ENCODE peak calls at places on chromosomes 12 and 14, in ten cellular contexts. One of them, this sample, is unnamed.

GRCh38 chr14:71166434-71166833 is 259.2 kb downstream of the PCNX1 start:
- DNase-seq in HT-29: peak
- DNase-seq in hippocampal formation: no peak
- DNase-seq in NCI-H1694: peak
- DNase-seq in stimulated activated CD8-positive, alpha-beta memory T cell treated with anti-CD3 and anti-CD28 coated beads, Interleukin-2, amount 100 ng/mL, for 1 hour: no peak
- DNase-seq in left lobe of liver: no peak
- DNase-seq in HS-5: no peak
- DNase-seq in activated CD4-positive, alpha-beta memory T cell treated with anti-CD3 and anti-CD28 coated beads, Interleukin-2, amount 10 ng/mL, durations not matched to agents 7 days and 5 days: no peak
- DNase-seq in body of pancreas: no peak
- DNase-seq in GM10248: no peak
- DNase-seq in this sample: peak

GRCh38 chr12:43337571-43338497 is 214.2 kb downstream of the ADAMTS20 start:
- DNase-seq in HS-5: no peak
- DNase-seq in NCI-H1694: no peak
- DNase-seq in left lobe of liver: no peak
- DNase-seq in body of pancreas: no peak
- DNase-seq in GM10248: peak
- DNase-seq in hippocampal formation: no peak
- DNase-seq in activated CD4-positive, alpha-beta memory T cell treated with anti-CD3 and anti-CD28 coated beads, Interleukin-2, amount 10 ng/mL, durations not matched to agents 7 days and 5 days: no peak
- DNase-seq in stimulated activated CD8-positive, alpha-beta memory T cell treated with anti-CD3 and anti-CD28 coated beads, Interleukin-2, amount 100 ng/mL, for 1 hour: no peak
- DNase-seq in HT-29: no peak
- DNase-seq in this sample: no peak

GRCh38 chr14:102509744-102510615 is at the start of gene ANKRD9:
- DNase-seq in HS-5: peak
- DNase-seq in HT-29: peak
- DNase-seq in GM10248: peak
- DNase-seq in stimulated activated CD8-positive, alpha-beta memory T cell treated with anti-CD3 and anti-CD28 coated beads, Interleukin-2, amount 100 ng/mL, for 1 hour: peak
- DNase-seq in NCI-H1694: peak
- DNase-seq in left lobe of liver: peak
- DNase-seq in activated CD4-positive, alpha-beta memory T cell treated with anti-CD3 and anti-CD28 coated beads, Interleukin-2, amount 10 ng/mL, durations not matched to agents 7 days and 5 days: peak
- DNase-seq in body of pancreas: peak
- DNase-seq in hippocampal formation: peak
- DNase-seq in this sample: no peak

GRCh38 chr12:47276253-47277070 is 196.7 kb upstream of the AMIGO2 start:
- DNase-seq in HT-29: peak
- DNase-seq in NCI-H1694: no peak
- DNase-seq in HS-5: no peak
- DNase-seq in hippocampal formation: peak
- DNase-seq in stimulated activated CD8-positive, alpha-beta memory T cell treated with anti-CD3 and anti-CD28 coated beads, Interleukin-2, amount 100 ng/mL, for 1 hour: peak
- DNase-seq in left lobe of liver: peak
- DNase-seq in body of pancreas: peak
- DNase-seq in activated CD4-positive, alpha-beta memory T cell treated with anti-CD3 and anti-CD28 coated beads, Interleukin-2, amount 10 ng/mL, durations not matched to agents 7 days and 5 days: peak
- DNase-seq in GM10248: peak
- DNase-seq in this sample: no peak

GRCh38 chr12:80821513-80822000 is 104.8 kb downstream of the MYF5 start:
- DNase-seq in GM10248: no peak
- DNase-seq in HS-5: no peak
- DNase-seq in hippocampal formation: no peak
- DNase-seq in NCI-H1694: no peak
- DNase-seq in HT-29: no peak
- DNase-seq in left lobe of liver: no peak
- DNase-seq in body of pancreas: no peak
- DNase-seq in activated CD4-positive, alpha-beta memory T cell treated with anti-CD3 and anti-CD28 coated beads, Interleukin-2, amount 10 ng/mL, durations not matched to agents 7 days and 5 days: no peak
- DNase-seq in stimulated activated CD8-positive, alpha-beta memory T cell treated with anti-CD3 and anti-CD28 coated beads, Interleukin-2, amount 100 ng/mL, for 1 hour: no peak
- DNase-seq in this sample: no peak

GRCh38 chr12:101616027-101616494 is 21.3 kb downstream of the MYBPC1 start:
- DNase-seq in left lobe of liver: no peak
- DNase-seq in activated CD4-positive, alpha-beta memory T cell treated with anti-CD3 and anti-CD28 coated beads, Interleukin-2, amount 10 ng/mL, durations not matched to agents 7 days and 5 days: no peak
- DNase-seq in HS-5: no peak
- DNase-seq in GM10248: no peak
- DNase-seq in stimulated activated CD8-positive, alpha-beta memory T cell treated with anti-CD3 and anti-CD28 coated beads, Interleukin-2, amount 100 ng/mL, for 1 hour: no peak
- DNase-seq in NCI-H1694: no peak
- DNase-seq in HT-29: peak
- DNase-seq in hippocampal formation: no peak
- DNase-seq in body of pancreas: no peak
- DNase-seq in this sample: no peak

GRCh38 chr14:65872536-65872935 is 460.0 kb downstream of the FUT8 start:
- DNase-seq in NCI-H1694: no peak
- DNase-seq in left lobe of liver: no peak
- DNase-seq in hippocampal formation: no peak
- DNase-seq in stimulated activated CD8-positive, alpha-beta memory T cell treated with anti-CD3 and anti-CD28 coated beads, Interleukin-2, amount 100 ng/mL, for 1 hour: no peak
- DNase-seq in activated CD4-positive, alpha-beta memory T cell treated with anti-CD3 and anti-CD28 coated beads, Interleukin-2, amount 10 ng/mL, durations not matched to agents 7 days and 5 days: no peak
- DNase-seq in HS-5: no peak
- DNase-seq in body of pancreas: no peak
- DNase-seq in GM10248: no peak
- DNase-seq in HT-29: no peak
- DNase-seq in this sample: no peak

GRCh38 chr12:26255893-26256645 is 60.7 kb downstream of the SSPN start:
- DNase-seq in GM10248: no peak
- DNase-seq in left lobe of liver: no peak
- DNase-seq in stimulated activated CD8-positive, alpha-beta memory T cell treated with anti-CD3 and anti-CD28 coated beads, Interleukin-2, amount 100 ng/mL, for 1 hour: no peak
- DNase-seq in HT-29: peak
- DNase-seq in NCI-H1694: no peak
- DNase-seq in HS-5: no peak
- DNase-seq in hippocampal formation: no peak
- DNase-seq in activated CD4-positive, alpha-beta memory T cell treated with anti-CD3 and anti-CD28 coated beads, Interleukin-2, amount 10 ng/mL, durations not matched to agents 7 days and 5 days: no peak
- DNase-seq in body of pancreas: no peak
- DNase-seq in this sample: no peak

GRCh38 chr12:70367268-70368141 is 1.4 kb downstream of the KCNMB4 start:
- DNase-seq in left lobe of liver: no peak
- DNase-seq in body of pancreas: no peak
- DNase-seq in hippocampal formation: peak
- DNase-seq in HS-5: no peak
- DNase-seq in HT-29: no peak
- DNase-seq in GM10248: no peak
- DNase-seq in activated CD4-positive, alpha-beta memory T cell treated with anti-CD3 and anti-CD28 coated beads, Interleukin-2, amount 10 ng/mL, durations not matched to agents 7 days and 5 days: no peak
- DNase-seq in NCI-H1694: no peak
- DNase-seq in stimulated activated CD8-positive, alpha-beta memory T cell treated with anti-CD3 and anti-CD28 coated beads, Interleukin-2, amount 100 ng/mL, for 1 hour: no peak
- DNase-seq in this sample: no peak

GRCh38 chr12:58443981-58444371 is 476.3 kb downstream of the LRIG3 start:
- DNase-seq in GM10248: no peak
- DNase-seq in stimulated activated CD8-positive, alpha-beta memory T cell treated with anti-CD3 and anti-CD28 coated beads, Interleukin-2, amount 100 ng/mL, for 1 hour: no peak
- DNase-seq in HS-5: no peak
- DNase-seq in hippocampal formation: no peak
- DNase-seq in left lobe of liver: no peak
- DNase-seq in HT-29: no peak
- DNase-seq in NCI-H1694: no peak
- DNase-seq in activated CD4-positive, alpha-beta memory T cell treated with anti-CD3 and anti-CD28 coated beads, Interleukin-2, amount 10 ng/mL, durations not matched to agents 7 days and 5 days: no peak
- DNase-seq in body of pancreas: no peak
- DNase-seq in this sample: no peak

GRCh38 chr14:100727565-100728240 is 1.0 kb downstream of the DLK1 start:
- DNase-seq in left lobe of liver: no peak
- DNase-seq in HT-29: no peak
- DNase-seq in activated CD4-positive, alpha-beta memory T cell treated with anti-CD3 and anti-CD28 coated beads, Interleukin-2, amount 10 ng/mL, durations not matched to agents 7 days and 5 days: no peak
- DNase-seq in HS-5: no peak
- DNase-seq in NCI-H1694: no peak
- DNase-seq in GM10248: no peak
- DNase-seq in stimulated activated CD8-positive, alpha-beta memory T cell treated with anti-CD3 and anti-CD28 coated beads, Interleukin-2, amount 100 ng/mL, for 1 hour: no peak
- DNase-seq in hippocampal formation: no peak
- DNase-seq in body of pancreas: no peak
- DNase-seq in this sample: no peak

GRCh38 chr12:105072888-105073488 is 11.3 kb downstream of the ALDH1L2 start:
- DNase-seq in body of pancreas: no peak
- DNase-seq in NCI-H1694: no peak
- DNase-seq in left lobe of liver: no peak
- DNase-seq in activated CD4-positive, alpha-beta memory T cell treated with anti-CD3 and anti-CD28 coated beads, Interleukin-2, amount 10 ng/mL, durations not matched to agents 7 days and 5 days: no peak
- DNase-seq in HS-5: no peak
- DNase-seq in GM10248: peak
- DNase-seq in hippocampal formation: no peak
- DNase-seq in HT-29: no peak
- DNase-seq in stimulated activated CD8-positive, alpha-beta memory T cell treated with anti-CD3 and anti-CD28 coated beads, Interleukin-2, amount 100 ng/mL, for 1 hour: no peak
- DNase-seq in this sample: no peak

GRCh38 chr14:62162998-62163589 is 400.9 kb downstream of the SNAPC1 start:
- DNase-seq in GM10248: peak
- DNase-seq in HT-29: peak
- DNase-seq in stimulated activated CD8-positive, alpha-beta memory T cell treated with anti-CD3 and anti-CD28 coated beads, Interleukin-2, amount 100 ng/mL, for 1 hour: no peak
- DNase-seq in HS-5: no peak
- DNase-seq in body of pancreas: no peak
- DNase-seq in activated CD4-positive, alpha-beta memory T cell treated with anti-CD3 and anti-CD28 coated beads, Interleukin-2, amount 10 ng/mL, durations not matched to agents 7 days and 5 days: no peak
- DNase-seq in left lobe of liver: no peak
- DNase-seq in hippocampal formation: no peak
- DNase-seq in NCI-H1694: peak
- DNase-seq in this sample: peak

GRCh38 chr14:22547309-22547947 is 41.6 kb downstream of the DAD1 start:
- DNase-seq in activated CD4-positive, alpha-beta memory T cell treated with anti-CD3 and anti-CD28 coated beads, Interleukin-2, amount 10 ng/mL, durations not matched to agents 7 days and 5 days: no peak
- DNase-seq in left lobe of liver: no peak
- DNase-seq in stimulated activated CD8-positive, alpha-beta memory T cell treated with anti-CD3 and anti-CD28 coated beads, Interleukin-2, amount 100 ng/mL, for 1 hour: no peak
- DNase-seq in GM10248: no peak
- DNase-seq in body of pancreas: no peak
- DNase-seq in hippocampal formation: no peak
- DNase-seq in HS-5: no peak
- DNase-seq in NCI-H1694: no peak
- DNase-seq in HT-29: no peak
- DNase-seq in this sample: no peak

GRCh38 chr12:62861586-62861985 is 73.4 kb downstream of the PPM1H start:
- DNase-seq in left lobe of liver: no peak
- DNase-seq in hippocampal formation: peak
- DNase-seq in HS-5: no peak
- DNase-seq in body of pancreas: no peak
- DNase-seq in activated CD4-positive, alpha-beta memory T cell treated with anti-CD3 and anti-CD28 coated beads, Interleukin-2, amount 10 ng/mL, durations not matched to agents 7 days and 5 days: no peak
- DNase-seq in HT-29: no peak
- DNase-seq in GM10248: no peak
- DNase-seq in stimulated activated CD8-positive, alpha-beta memory T cell treated with anti-CD3 and anti-CD28 coated beads, Interleukin-2, amount 100 ng/mL, for 1 hour: no peak
- DNase-seq in NCI-H1694: no peak
- DNase-seq in this sample: no peak

GRCh38 chr12:116236148-116236731 is 41.3 kb downstream of the MED13L start:
- DNase-seq in body of pancreas: peak
- DNase-seq in HT-29: peak
- DNase-seq in hippocampal formation: peak
- DNase-seq in stimulated activated CD8-positive, alpha-beta memory T cell treated with anti-CD3 and anti-CD28 coated beads, Interleukin-2, amount 100 ng/mL, for 1 hour: peak
- DNase-seq in left lobe of liver: peak
- DNase-seq in GM10248: peak
- DNase-seq in activated CD4-positive, alpha-beta memory T cell treated with anti-CD3 and anti-CD28 coated beads, Interleukin-2, amount 10 ng/mL, durations not matched to agents 7 days and 5 days: peak
- DNase-seq in HS-5: no peak
- DNase-seq in NCI-H1694: peak
- DNase-seq in this sample: no peak

GRCh38 chr12:52291267-52291935 is at the start of gene KRT81:
- DNase-seq in GM10248: no peak
- DNase-seq in activated CD4-positive, alpha-beta memory T cell treated with anti-CD3 and anti-CD28 coated beads, Interleukin-2, amount 10 ng/mL, durations not matched to agents 7 days and 5 days: no peak
- DNase-seq in body of pancreas: no peak
- DNase-seq in HT-29: no peak
- DNase-seq in stimulated activated CD8-positive, alpha-beta memory T cell treated with anti-CD3 and anti-CD28 coated beads, Interleukin-2, amount 100 ng/mL, for 1 hour: no peak
- DNase-seq in left lobe of liver: no peak
- DNase-seq in NCI-H1694: no peak
- DNase-seq in hippocampal formation: no peak
- DNase-seq in HS-5: no peak
- DNase-seq in this sample: no peak

GRCh38 chr14:48331421-48331820 is 656.0 kb upstream of the MDGA2 start:
- DNase-seq in activated CD4-positive, alpha-beta memory T cell treated with anti-CD3 and anti-CD28 coated beads, Interleukin-2, amount 10 ng/mL, durations not matched to agents 7 days and 5 days: no peak
- DNase-seq in HT-29: no peak
- DNase-seq in NCI-H1694: no peak
- DNase-seq in hippocampal formation: no peak
- DNase-seq in left lobe of liver: no peak
- DNase-seq in stimulated activated CD8-positive, alpha-beta memory T cell treated with anti-CD3 and anti-CD28 coated beads, Interleukin-2, amount 100 ng/mL, for 1 hour: no peak
- DNase-seq in body of pancreas: no peak
- DNase-seq in GM10248: no peak
- DNase-seq in HS-5: no peak
- DNase-seq in this sample: no peak

GRCh38 chr12:91381309-91381804 is 198.7 kb upstream of the DCN start:
- DNase-seq in body of pancreas: peak
- DNase-seq in activated CD4-positive, alpha-beta memory T cell treated with anti-CD3 and anti-CD28 coated beads, Interleukin-2, amount 10 ng/mL, durations not matched to agents 7 days and 5 days: no peak
- DNase-seq in stimulated activated CD8-positive, alpha-beta memory T cell treated with anti-CD3 and anti-CD28 coated beads, Interleukin-2, amount 100 ng/mL, for 1 hour: no peak
- DNase-seq in left lobe of liver: no peak
- DNase-seq in GM10248: peak
- DNase-seq in HT-29: peak
- DNase-seq in hippocampal formation: peak
- DNase-seq in NCI-H1694: no peak
- DNase-seq in HS-5: peak
- DNase-seq in this sample: peak

GRCh38 chr14:63287661-63288483 is 30.9 kb downstream of the GPHB5 start:
- DNase-seq in hippocampal formation: no peak
- DNase-seq in HS-5: no peak
- DNase-seq in NCI-H1694: no peak
- DNase-seq in stimulated activated CD8-positive, alpha-beta memory T cell treated with anti-CD3 and anti-CD28 coated beads, Interleukin-2, amount 100 ng/mL, for 1 hour: no peak
- DNase-seq in left lobe of liver: no peak
- DNase-seq in body of pancreas: no peak
- DNase-seq in HT-29: no peak
- DNase-seq in GM10248: no peak
- DNase-seq in activated CD4-positive, alpha-beta memory T cell treated with anti-CD3 and anti-CD28 coated beads, Interleukin-2, amount 10 ng/mL, durations not matched to agents 7 days and 5 days: no peak
- DNase-seq in this sample: peak

GRCh38 chr12:12800406-12801180 is 12.6 kb upstream of the DDX47 start:
- DNase-seq in GM10248: no peak
- DNase-seq in stimulated activated CD8-positive, alpha-beta memory T cell treated with anti-CD3 and anti-CD28 coated beads, Interleukin-2, amount 100 ng/mL, for 1 hour: no peak
- DNase-seq in hippocampal formation: no peak
- DNase-seq in left lobe of liver: no peak
- DNase-seq in NCI-H1694: no peak
- DNase-seq in activated CD4-positive, alpha-beta memory T cell treated with anti-CD3 and anti-CD28 coated beads, Interleukin-2, amount 10 ng/mL, durations not matched to agents 7 days and 5 days: no peak
- DNase-seq in body of pancreas: no peak
- DNase-seq in HS-5: no peak
- DNase-seq in HT-29: peak
- DNase-seq in this sample: no peak

GRCh38 chr14:103708750-103709187 is 6.5 kb downstream of the XRCC3 start:
- DNase-seq in GM10248: no peak
- DNase-seq in HS-5: no peak
- DNase-seq in stimulated activated CD8-positive, alpha-beta memory T cell treated with anti-CD3 and anti-CD28 coated beads, Interleukin-2, amount 100 ng/mL, for 1 hour: no peak
- DNase-seq in NCI-H1694: no peak
- DNase-seq in activated CD4-positive, alpha-beta memory T cell treated with anti-CD3 and anti-CD28 coated beads, Interleukin-2, amount 10 ng/mL, durations not matched to agents 7 days and 5 days: no peak
- DNase-seq in hippocampal formation: no peak
- DNase-seq in HT-29: no peak
- DNase-seq in body of pancreas: no peak
- DNase-seq in left lobe of liver: no peak
- DNase-seq in this sample: no peak

GRCh38 chr12:53999596-54000104 is 311 bp upstream of the HOXC9 start:
- DNase-seq in hippocampal formation: no peak
- DNase-seq in NCI-H1694: peak
- DNase-seq in activated CD4-positive, alpha-beta memory T cell treated with anti-CD3 and anti-CD28 coated beads, Interleukin-2, amount 10 ng/mL, durations not matched to agents 7 days and 5 days: no peak
- DNase-seq in HT-29: no peak
- DNase-seq in left lobe of liver: no peak
- DNase-seq in stimulated activated CD8-positive, alpha-beta memory T cell treated with anti-CD3 and anti-CD28 coated beads, Interleukin-2, amount 100 ng/mL, for 1 hour: no peak
- DNase-seq in GM10248: no peak
- DNase-seq in body of pancreas: no peak
- DNase-seq in HS-5: peak
- DNase-seq in this sample: no peak

GRCh38 chr14:102772781-102773570 is 4.3 kb upstream of the TRAF3 start:
- DNase-seq in HT-29: no peak
- DNase-seq in activated CD4-positive, alpha-beta memory T cell treated with anti-CD3 and anti-CD28 coated beads, Interleukin-2, amount 10 ng/mL, durations not matched to agents 7 days and 5 days: no peak
- DNase-seq in body of pancreas: no peak
- DNase-seq in stimulated activated CD8-positive, alpha-beta memory T cell treated with anti-CD3 and anti-CD28 coated beads, Interleukin-2, amount 100 ng/mL, for 1 hour: no peak
- DNase-seq in HS-5: no peak
- DNase-seq in NCI-H1694: no peak
- DNase-seq in GM10248: no peak
- DNase-seq in left lobe of liver: no peak
- DNase-seq in hippocampal formation: no peak
- DNase-seq in this sample: no peak

GRCh38 chr12:110107369-110108281 is 16.5 kb upstream of the IFT81 start:
- DNase-seq in left lobe of liver: no peak
- DNase-seq in HS-5: no peak
- DNase-seq in GM10248: no peak
- DNase-seq in HT-29: no peak
- DNase-seq in activated CD4-positive, alpha-beta memory T cell treated with anti-CD3 and anti-CD28 coated beads, Interleukin-2, amount 10 ng/mL, durations not matched to agents 7 days and 5 days: no peak
- DNase-seq in body of pancreas: peak
- DNase-seq in hippocampal formation: no peak
- DNase-seq in stimulated activated CD8-positive, alpha-beta memory T cell treated with anti-CD3 and anti-CD28 coated beads, Interleukin-2, amount 100 ng/mL, for 1 hour: no peak
- DNase-seq in NCI-H1694: no peak
- DNase-seq in this sample: peak

GRCh38 chr12:12091977-12092663 is 21.4 kb downstream of the BCL2L14 start:
- DNase-seq in left lobe of liver: peak
- DNase-seq in activated CD4-positive, alpha-beta memory T cell treated with anti-CD3 and anti-CD28 coated beads, Interleukin-2, amount 10 ng/mL, durations not matched to agents 7 days and 5 days: no peak
- DNase-seq in GM10248: no peak
- DNase-seq in NCI-H1694: peak
- DNase-seq in body of pancreas: no peak
- DNase-seq in HT-29: no peak
- DNase-seq in HS-5: no peak
- DNase-seq in hippocampal formation: no peak
- DNase-seq in stimulated activated CD8-positive, alpha-beta memory T cell treated with anti-CD3 and anti-CD28 coated beads, Interleukin-2, amount 100 ng/mL, for 1 hour: no peak
- DNase-seq in this sample: no peak

GRCh38 chr12:27869567-27869966 is 89.5 kb upstream of the MANSC4 start:
- DNase-seq in stimulated activated CD8-positive, alpha-beta memory T cell treated with anti-CD3 and anti-CD28 coated beads, Interleukin-2, amount 100 ng/mL, for 1 hour: no peak
- DNase-seq in GM10248: no peak
- DNase-seq in activated CD4-positive, alpha-beta memory T cell treated with anti-CD3 and anti-CD28 coated beads, Interleukin-2, amount 10 ng/mL, durations not matched to agents 7 days and 5 days: no peak
- DNase-seq in left lobe of liver: no peak
- DNase-seq in NCI-H1694: peak
- DNase-seq in HS-5: no peak
- DNase-seq in hippocampal formation: no peak
- DNase-seq in HT-29: no peak
- DNase-seq in body of pancreas: no peak
- DNase-seq in this sample: no peak

GRCh38 chr12:29048787-29049186 is 100.3 kb upstream of the FAR2 start:
- DNase-seq in activated CD4-positive, alpha-beta memory T cell treated with anti-CD3 and anti-CD28 coated beads, Interleukin-2, amount 10 ng/mL, durations not matched to agents 7 days and 5 days: no peak
- DNase-seq in body of pancreas: no peak
- DNase-seq in HS-5: no peak
- DNase-seq in GM10248: no peak
- DNase-seq in stimulated activated CD8-positive, alpha-beta memory T cell treated with anti-CD3 and anti-CD28 coated beads, Interleukin-2, amount 100 ng/mL, for 1 hour: no peak
- DNase-seq in hippocampal formation: no peak
- DNase-seq in left lobe of liver: no peak
- DNase-seq in NCI-H1694: no peak
- DNase-seq in HT-29: no peak
- DNase-seq in this sample: no peak

This sample was measured in GM04503.